ENCODE peak calls at places on chromosomes 7 and 10, in four cellular contexts. I is heart left ventricle; Z is adrenal gland; R is effector memory CD4-positive, alpha-beta T cell. J is an unnamed sample. For H3K4me1 and H3K27me3, the result is how much of the 10 kb centered on the place peaks cover.

GRCh38 chr7:119270045-119270464 is 1002.9 kb upstream of the KCND2 start:
- DNase-seq in R (no peak), Z (peak), I (no peak), J (peak)

GRCh38 chr10:31867646-31868045 is 61.0 kb downstream of the ARHGAP12 start:
- DNase-seq in Z (no peak), I (no peak), R (no peak), J (no peak)

GRCh38 chr7:156735861-156736260 is 95.3 kb downstream of the RNF32 start:
- DNase-seq in Z (no peak), R (no peak), I (no peak), J (no peak)

GRCh38 chr7:147941316-147941715 is 649.2 kb upstream of the C7orf33 start:
- DNase-seq in Z (no peak), R (no peak), I (no peak), J (peak)

GRCh38 chr7:134532155-134533089 is 5.1 kb downstream of the AKR1B10 start:
- DNase-seq in Z (no peak), R (no peak), I (no peak), J (no peak)

GRCh38 chr7:4274286-4274685 is 407.8 kb upstream of the FOXK1 start:
- DNase-seq in Z (no peak), I (no peak), R (no peak), J (no peak)

GRCh38 chr10:56383806-56384205 is 22.7 kb upstream of the ZWINT start:
- DNase-seq in I (no peak), Z (no peak), R (no peak), J (no peak)

GRCh38 chr7:134434701-134435100 is 24.2 kb downstream of the AKR1B1 start:
- DNase-seq in I (no peak), R (no peak), Z (no peak), J (no peak)

GRCh38 chr10:103120546-103120945 is 72.5 kb downstream of the NT5C2 start:
- DNase-seq in R (no peak), Z (no peak), I (no peak), J (no peak)

GRCh38 chr10:126502481-126502880 is 114.2 kb upstream of the ADAM12 start:
- DNase-seq in R (no peak), I (no peak), Z (no peak), J (no peak)

GRCh38 chr7:151080091-151080521 is 503 bp downstream of the FASTK start:
- DNase-seq in Z (peak), R (no peak), I (no peak), J (peak)

GRCh38 chr7:20217193-20217948 is at the start of gene MACC1:
- DNase-seq in Z (no peak), I (peak), R (no peak), J (peak)

GRCh38 chr7:111363099-111363498 is 199.2 kb downstream of the IMMP2L start:
- DNase-seq in Z (no peak), R (no peak), I (no peak), J (no peak)

GRCh38 chr7:75740846-75741497 is 2.2 kb upstream of the HIP1 start:
- DNase-seq in I (peak), R (no peak), Z (peak), J (no peak)

GRCh38 chr7:107327986-107328569 is 141.8 kb upstream of the GPR22 start:
- DNase-seq in Z (no peak), R (no peak), I (no peak), J (no peak)

GRCh38 chr7:105662998-105663397 is 81.7 kb upstream of the EFCAB10 start:
- DNase-seq in I (no peak), Z (no peak), R (no peak), J (no peak)

GRCh38 chr7:36039671-36040070 is 113.4 kb upstream of the EEPD1 start:
- DNase-seq in I (no peak), Z (no peak), R (no peak), J (no peak)

GRCh38 chr10:91974960-91975359 is 51.4 kb downstream of the BTAF1 start:
- DNase-seq in Z (no peak), R (no peak), I (no peak), J (no peak)

GRCh38 chr7:26636808-26637207 is 227.6 kb downstream of the SKAP2 start:
- DNase-seq in Z (no peak), R (no peak), I (no peak), J (no peak)

GRCh38 chr7:16982640-16983103 is 100.9 kb upstream of the AGR3 start:
- DNase-seq in R (no peak), I (peak), Z (peak), J (peak)

GRCh38 chr10:83544049-83544448 is 595.3 kb upstream of the GHITM start:
- DNase-seq in R (no peak), I (no peak), Z (no peak), J (no peak)

GRCh38 chr10:83542774-83543291 is 596.5 kb upstream of the GHITM start:
- DNase-seq in I (peak), Z (no peak), R (no peak), J (peak)

GRCh38 chr10:83541096-83541495 is 598.2 kb upstream of the GHITM start:
- DNase-seq in R (no peak), I (no peak), Z (no peak), J (no peak)

DNA sequence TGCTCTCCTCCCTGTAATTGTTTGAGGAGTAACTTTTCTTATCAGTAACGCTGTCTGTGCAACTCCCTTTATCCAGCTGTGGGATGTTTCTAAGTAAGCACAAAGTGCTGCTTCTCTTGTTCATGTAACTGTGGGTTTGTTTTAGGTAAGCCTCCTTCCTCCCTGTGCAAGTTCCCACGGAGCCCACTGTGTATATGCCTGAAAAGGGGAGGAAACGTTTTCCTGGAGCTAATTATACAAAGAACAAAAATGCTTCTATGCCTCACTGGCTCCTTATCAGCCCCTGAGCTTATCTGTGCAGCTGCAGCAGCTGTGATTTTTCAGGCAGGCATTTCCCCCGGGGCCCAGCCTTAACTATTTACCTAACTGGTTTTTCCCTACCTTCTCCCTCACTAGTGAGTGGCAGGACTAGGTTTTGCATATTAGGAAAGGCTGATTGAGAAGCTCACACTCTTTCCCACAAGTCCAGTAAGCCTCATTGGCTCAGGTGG is 593.4 kb upstream of the GHITM start:
- DNase-seq in I (peak), R (no peak), Z (no peak), J (no peak)
- H3K4me1 ChIP-seq in I (under half), R (under half), Z (under half), J (under half)

GRCh38 chr10:119357389-119358139 is 150.2 kb downstream of the GRK5 start:
- DNase-seq in Z (no peak), I (no peak), R (no peak), J (peak)

GRCh38 chr10:119358140-119358512 is 150.8 kb downstream of the GRK5 start:
- DNase-seq in R (no peak), I (peak), Z (no peak), J (peak)

GRCh38 chr10:119360181-119360921 is 153.0 kb downstream of the GRK5 start:
- DNase-seq in R (no peak), I (peak), Z (no peak), J (no peak)

GRCh38 chr10:119358567-119358966 is 151.2 kb downstream of the GRK5 start:
- DNase-seq in R (no peak), I (no peak), Z (no peak), J (no peak)

DNA sequence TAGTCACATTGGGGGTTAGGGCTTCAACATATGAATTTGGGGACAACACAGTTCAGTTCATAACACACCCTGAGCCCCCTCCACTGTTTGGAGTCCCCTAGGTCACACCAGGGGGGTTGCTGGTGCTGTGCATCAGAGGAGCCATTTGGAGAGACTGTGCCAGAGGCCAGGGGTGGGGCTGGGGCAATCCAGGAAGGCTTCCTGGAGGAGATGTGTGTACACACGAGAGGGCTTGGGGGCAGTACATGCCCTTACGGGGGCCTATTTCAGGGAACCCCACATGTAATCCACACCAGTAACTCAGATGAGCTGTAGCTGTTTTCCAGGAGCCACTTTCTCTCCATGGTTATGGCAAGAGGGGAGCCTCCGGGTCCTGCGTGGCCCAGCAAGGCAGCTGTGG is 151.7 kb downstream of the GRK5 start:
- DNase-seq in R (no peak), I (no peak), Z (no peak), J (no peak)
- H3K27me3 ChIP-seq in R (under half), I (under half), Z (under half), J (under half)

DNA sequence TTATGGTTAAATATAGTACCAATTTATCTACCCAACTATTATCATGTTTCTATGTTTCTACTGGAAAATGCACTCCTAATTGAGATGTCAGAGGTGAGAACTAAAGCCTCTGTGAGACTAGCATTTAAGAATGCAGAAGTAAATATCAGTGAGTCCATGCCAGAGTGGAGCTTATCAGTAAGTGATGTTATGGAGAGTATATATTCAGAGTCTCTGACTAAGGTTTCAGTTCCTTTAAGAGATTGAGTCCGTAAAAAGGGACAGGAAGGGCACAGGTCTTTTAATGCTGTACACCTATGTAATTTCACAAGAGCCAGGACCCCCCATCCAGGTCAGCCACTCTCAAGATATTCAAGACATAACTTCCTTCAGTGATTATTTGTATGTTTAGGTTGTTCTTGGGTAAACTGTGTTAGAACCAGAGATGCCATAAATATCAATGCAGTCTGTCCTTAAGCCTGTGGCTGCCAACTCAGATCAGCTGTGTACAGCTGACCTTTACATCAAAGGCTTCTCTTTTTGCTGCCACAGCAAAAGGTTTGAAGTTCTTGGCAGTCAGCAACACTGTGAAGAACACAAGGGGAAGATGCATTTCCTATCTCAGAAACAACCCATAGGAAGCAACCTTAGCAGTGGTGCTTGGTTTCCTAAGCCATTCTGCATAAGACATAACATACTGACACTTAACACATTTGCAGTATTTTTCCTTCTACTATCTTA is 244.8 kb downstream of the BICC1 start:
- DNase-seq in Z (no peak), I (no peak), R (no peak), J (no peak)
- H3K4me1 ChIP-seq in Z (under half), I (under half), R (under half), J (under half)

DNA sequence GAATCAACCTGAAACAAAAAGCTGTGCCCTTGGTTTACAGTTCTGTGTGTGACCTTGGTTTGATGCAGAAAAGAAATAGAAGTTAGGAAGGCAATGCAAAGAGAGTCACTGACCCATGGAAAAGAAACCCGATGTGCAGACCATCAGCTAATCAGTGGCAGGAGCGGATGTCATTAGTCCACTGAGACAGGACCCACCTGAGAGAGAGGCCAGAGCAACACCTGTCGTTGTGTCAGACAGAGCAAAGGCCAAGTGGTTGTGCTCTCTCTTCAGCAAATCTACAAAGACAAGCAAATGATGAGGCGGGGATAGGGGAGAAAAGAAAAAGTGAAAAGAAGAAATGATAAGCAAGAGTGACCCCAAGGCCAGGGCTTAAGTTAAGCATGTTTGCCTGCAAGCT is 8.7 kb downstream of the GAD2 start:
- DNase-seq in Z (no peak), I (no peak), R (no peak), J (no peak)
- H3K27me3 ChIP-seq in Z (under half), I (under half), R (under half), J (under half)

GRCh38 chr10:73905256-73906018 is 5.5 kb upstream of the PLAU start:
- DNase-seq in I (no peak), Z (no peak), R (no peak), J (no peak)
- H3K4me1 ChIP-seq in I (under half), Z (under half), R (under half), J (under half)

GRCh38 chr7:45892407-45893035 is 4.2 kb downstream of the IGFBP1 start:
- DNase-seq in Z (no peak), R (no peak), I (no peak), J (no peak)

GRCh38 chr7:45891462-45892402 is 3.4 kb downstream of the IGFBP1 start:
- DNase-seq in Z (no peak), I (no peak), R (no peak), J (no peak)

GRCh38 chr7:45889367-45890067 is 1.2 kb downstream of the IGFBP1 start:
- DNase-seq in I (no peak), Z (no peak), R (no peak), J (no peak)

GRCh38 chr7:45890125-45890901 is 2.0 kb downstream of the IGFBP1 start:
- DNase-seq in Z (no peak), I (no peak), R (no peak), J (no peak)

DNA sequence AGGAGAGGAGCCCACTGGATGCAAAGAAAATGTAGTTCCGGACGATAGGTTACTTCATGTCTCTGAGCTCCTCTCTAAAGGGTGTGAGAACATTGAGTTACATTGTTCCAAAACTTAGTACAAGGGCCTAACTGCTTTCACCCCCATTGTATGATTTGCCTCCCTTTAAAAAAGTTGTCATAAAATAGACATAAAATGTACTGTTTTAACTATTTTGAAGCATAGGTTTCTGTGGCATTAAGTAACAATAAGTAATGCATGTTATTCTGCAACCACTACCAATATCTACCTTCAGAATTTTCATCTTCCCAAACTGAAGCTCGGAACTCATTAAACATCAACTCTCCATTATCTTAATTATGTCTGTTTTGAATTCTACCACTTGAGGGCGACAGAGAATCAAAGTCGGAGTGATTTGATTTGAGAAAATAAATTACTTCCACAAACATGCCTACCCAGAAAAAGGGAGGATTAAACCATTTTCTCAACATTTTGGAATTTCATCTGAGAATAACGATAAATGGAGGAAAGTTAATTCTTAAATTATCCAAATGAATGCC is 2.7 kb downstream of the IGFBP1 start:
- DNase-seq in Z (no peak), R (no peak), I (no peak), J (no peak)
- H3K27me3 ChIP-seq in Z (under half), R (under half), I (under half), J (under half)

GRCh38 chr10:124379609-124380193 is 39.0 kb downstream of the OAT start:
- DNase-seq in R (no peak), Z (no peak), I (no peak), J (no peak)

GRCh38 chr10:124383496-124383895 is 35.2 kb downstream of the OAT start:
- DNase-seq in I (no peak), R (no peak), Z (no peak), J (no peak)

GRCh38 chr10:124378817-124379510 is 39.8 kb downstream of the OAT start:
- DNase-seq in R (no peak), Z (no peak), I (no peak), J (no peak)

GRCh38 chr10:124380256-124380995 is 38.3 kb downstream of the OAT start:
- DNase-seq in Z (no peak), R (no peak), I (no peak), J (no peak)

GRCh38 chr10:124381011-124381591 is 37.6 kb downstream of the OAT start:
- DNase-seq in I (no peak), R (no peak), Z (no peak), J (no peak)
- H3K4me1 ChIP-seq in I (under half), R (under half), Z (under half), J (under half)

GRCh38 chr10:119211176-119211575 is 3.8 kb downstream of the GRK5 start:
- DNase-seq in Z (no peak), R (no peak), I (no peak), J (no peak)
- H3K27me3 ChIP-seq in Z (under half), R (under half), I (under half), J (under half)

DNA sequence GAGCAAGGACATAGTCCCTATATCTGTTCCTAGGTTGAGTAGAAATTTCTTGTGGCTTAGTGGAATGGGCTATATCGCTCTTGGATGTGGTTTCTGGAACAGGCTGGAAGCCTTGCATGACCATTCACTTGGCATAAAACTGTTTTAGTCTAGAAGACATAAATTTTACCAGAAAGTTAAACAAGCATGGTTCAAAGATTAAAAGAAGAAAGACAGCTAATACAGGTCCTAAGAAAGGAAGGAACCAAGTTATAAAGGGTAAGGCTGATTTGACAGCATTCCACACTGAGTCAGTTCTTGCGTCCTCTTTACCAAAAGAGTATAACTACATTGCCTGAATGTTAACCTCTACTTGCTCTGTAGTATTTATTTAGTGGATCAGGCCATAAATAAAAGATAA is 724.2 kb downstream of the SORCS1 start:
- DNase-seq in I (no peak), R (no peak), Z (no peak), J (no peak)
- H3K4me1 ChIP-seq in I (under half), R (under half), Z (under half), J (under half)

GRCh38 chr7:128407751-128408708 is 1.8 kb downstream of the IMPDH1 start:
- DNase-seq in R (no peak), Z (no peak), I (no peak), J (no peak)
- H3K27me3 ChIP-seq in R (under half), Z (under half), I (under half), J (under half)